ENCODE peak calls at places on chromosomes 5 and 9, in six cellular contexts. W is stimulated activated CD4-positive, alpha-beta T cell treated with anti-CD3 and anti-CD28 coated beads, Interleukin-2, amount 100 ng/mL, for 48 hours; O is adipocyte; I is T-helper 2 cell; F is cardiac fibroblast; G is hepatocyte. V is an unnamed sample.

GRCh38 chr5:176687881-176688280 is 40.6 kb downstream of the TSPAN17 start:
- DNase-seq in W (no peak), O (no peak), I (no peak), F (no peak), G (no peak), V (no peak)

GRCh38 chr9:129312251-129312650 is 134.2 kb upstream of the IER5L start:
- DNase-seq in W (no peak), O (no peak), I (no peak), F (no peak), G (no peak), V (no peak)

GRCh38 chr9:35568196-35568595 is 36.9 kb upstream of the TESK1 start:
- DNase-seq in W (no peak), O (no peak), I (no peak), F (peak; percentile 7), G (no peak), V (no peak)

GRCh38 chr5:113235884-113236283 is 198.9 kb downstream of the TSSK1B start:
- DNase-seq in W (no peak), O (no peak), I (no peak), F (no peak), G (no peak), V (no peak)

GRCh38 chr5:171984748-171985419 is 21.6 kb downstream of the FBXW11 start:
- DNase-seq in W (no peak), O (peak; percentile 56), I (peak; percentile 92), F (peak; percentile 81), G (no peak), V (no peak)

GRCh38 chr5:67221487-67222242 is 25.1 kb upstream of the CD180 start:
- DNase-seq in W (no peak), O (no peak), I (peak; percentile 96), F (no peak), G (no peak), V (no peak)

GRCh38 chr5:7372399-7372798 is 23.5 kb upstream of the ADCY2 start:
- DNase-seq in W (no peak), O (no peak), I (no peak), F (no peak), G (peak; percentile 58), V (no peak)

GRCh38 chr5:133928690-133929393 is 39.6 kb downstream of the C5orf15 start:
- DNase-seq in W (no peak), O (no peak), I (no peak), F (no peak), G (no peak), V (no peak)

GRCh38 chr5:171442287-171443042 is 23.0 kb downstream of the FGF18 start:
- DNase-seq in W (no peak), O (no peak), I (no peak), F (peak; percentile 26), G (peak; percentile 47), V (no peak)

GRCh38 chr5:145829708-145830361 is 5.3 kb downstream of the PRELID2 start:
- DNase-seq in W (no peak), O (no peak), I (no peak), F (peak; percentile 13), G (no peak), V (peak; percentile 14)

GRCh38 chr5:68333649-68334549 is 118.3 kb downstream of the PIK3R1 start:
- DNase-seq in W (no peak), O (peak; percentile 45), I (no peak), F (peak; percentile 92), G (no peak), V (no peak)

GRCh38 chr9:37037744-37038640 is 3.9 kb upstream of the PAX5 start:
- DNase-seq in W (no peak), O (no peak), I (no peak), F (no peak), G (peak; percentile 23), V (no peak)

GRCh38 chr5:151497391-151498002 is 50.1 kb downstream of the SLC36A1 start:
- DNase-seq in W (no peak), O (peak; percentile 39), I (no peak), F (no peak), G (no peak), V (no peak)